ENCODE peak calls at places on chromosomes 12 and 14, in ten cellular contexts. K is stimulated activated CD4-positive, alpha-beta T cell treated with anti-CD3 and anti-CD28 coated beads, Interleukin-15, amount 100 ng/mL, for 24 hours; T is A172; G is ureter; Z is SK-MEL-5; V is AG10803; E is H4; M is GM19239; I is hepatic stellate cell; A is CD8-positive, alpha-beta T cell. C is an unnamed sample.
A peak's percentile ranks its signal among the peaks of the same experiment; 100 is the strongest.

GRCh38 chr14:92955381-92955780 is 32.4 kb downstream of the CHGA start:
- DNase-seq in K (no peak), E (no peak), A (no peak), I (no peak), T (no peak), M (no peak), V (no peak), Z (no peak), G (no peak), C (no peak)

GRCh38 chr14:52873694-52874093 is 77.2 kb downstream of the FERMT2 start:
- DNase-seq in E (no peak), M (no peak), I (no peak), A (no peak), G (no peak), Z (peak; percentile 43), K (no peak), T (no peak), V (peak; percentile 78), C (no peak)

GRCh38 chr12:30624009-30624408 is 71.7 kb downstream of the IPO8 start:
- DNase-seq in T (no peak), G (no peak), K (no peak), A (no peak), E (no peak), V (no peak), M (no peak), Z (no peak), I (no peak), C (no peak)

GRCh38 chr14:32083789-32084188 is 6.7 kb downstream of the ARHGAP5 start:
- DNase-seq in T (no peak), K (no peak), A (no peak), E (no peak), I (no peak), Z (no peak), G (no peak), V (no peak), M (no peak), C (no peak)

GRCh38 chr12:46187023-46187422 is 81.8 kb downstream of the SLC38A1 start:
- DNase-seq in K (no peak), V (peak; percentile 80), T (peak; percentile 30), G (peak; percentile 63), I (peak; percentile 16), E (no peak), M (no peak), Z (peak; percentile 6), A (no peak), C (no peak)

GRCh38 chr12:32681272-32681671 is 2.2 kb downstream of the DNM1L start:
- DNase-seq in G (no peak), K (no peak), M (no peak), I (no peak), Z (no peak), E (no peak), A (no peak), V (no peak), T (no peak), C (no peak)

GRCh38 chr12:55619352-55620138 is 17.1 kb upstream of the OR10P1 start:
- DNase-seq in G (peak; percentile 72), V (peak; percentile 92), T (peak; percentile 87), A (peak; percentile 59), Z (peak; percentile 96), K (peak; percentile 37), I (peak; percentile 72), M (peak; percentile 36), E (peak; percentile 86), C (peak; percentile 32)

GRCh38 chr12:54404061-54405004 is 14.7 kb downstream of the ITGA5 start:
- DNase-seq in I (peak; percentile 62), G (no peak), V (peak; percentile 58), M (no peak), Z (peak; percentile 68), A (peak; percentile 74), K (peak; percentile 71), T (no peak), E (no peak), C (no peak)

GRCh38 chr14:66610154-66610563 is 102.2 kb downstream of the GPHN start:
- DNase-seq in K (no peak), A (no peak), V (no peak), T (no peak), I (peak; percentile 2), Z (peak; percentile 50), G (no peak), E (peak; percentile 12), M (no peak), C (no peak)

GRCh38 chr12:71626098-71626497 is 37.5 kb downstream of the ZFC3H1 start:
- DNase-seq in Z (no peak), I (no peak), K (no peak), A (no peak), M (no peak), E (no peak), T (no peak), V (no peak), G (no peak), C (no peak)

GRCh38 chr12:10732554-10732953 is 9.4 kb upstream of the YBX3 start:
- DNase-seq in K (no peak), M (no peak), V (no peak), E (no peak), Z (no peak), G (no peak), I (no peak), T (no peak), A (no peak), C (no peak)

GRCh38 chr14:90179357-90179756 is 77.0 kb upstream of the PSMC1 start:
- DNase-seq in Z (no peak), E (no peak), A (no peak), G (no peak), V (no peak), M (no peak), I (no peak), K (no peak), T (no peak), C (no peak)

GRCh38 chr14:72619071-72619710 is 274.7 kb downstream of the DPF3 start:
- DNase-seq in I (no peak), M (no peak), G (no peak), T (no peak), Z (no peak), V (no peak), A (no peak), K (no peak), E (no peak), C (no peak)

GRCh38 chr12:3218150-3218845 is 141.1 kb downstream of the TSPAN9 start:
- DNase-seq in I (peak; percentile 89), V (peak; percentile 79), T (peak; percentile 54), K (no peak), Z (no peak), A (no peak), E (peak; percentile 34), M (no peak), G (peak; percentile 82), C (no peak)

GRCh38 chr12:182381-182883 is 31.5 kb downstream of the SLC6A12 start:
- DNase-seq in M (no peak), A (no peak), I (peak; percentile 95), T (peak; percentile 73), Z (no peak), V (peak; percentile 52), G (no peak), K (no peak), E (peak; percentile 45), C (no peak)